ENCODE peak calls at places on chromosomes 3 and 15, in eight cellular contexts. F is GOT3; T is activated CD8-positive, alpha-beta memory T cell treated with anti-CD3 and anti-CD28 coated beads for 48 hours; V is ecto neural progenitor cell; Q is T-helper 1 cell; O is islet precursor cell; M is smooth muscle cell of the brain vasculature; P is CD8-positive, alpha-beta memory T cell. H is an unnamed sample.

GRCh38 chr15:42863572-42864239 is 56.9 kb downstream of the TTBK2 start:
- DNase-seq in F (no peak), P (no peak), M (no peak), T (no peak), Q (no peak), V (no peak), O (no peak), H (no peak)

GRCh38 chr3:65170357-65171090 is 482.7 kb upstream of the ADAMTS9 start:
- DNase-seq in M (peak; percentile 10), V (no peak), T (no peak), Q (no peak), F (no peak), O (peak; percentile 65), P (no peak), H (no peak)

GRCh38 chr3:24365168-24365567 is 129.5 kb downstream of the THRB start:
- DNase-seq in V (no peak), O (peak; percentile 77), Q (no peak), F (no peak), T (no peak), P (no peak), M (peak; percentile 87), H (no peak)

GRCh38 chr15:65414841-65415621 is 7.7 kb downstream of the IGDCC4 start:
- DNase-seq in O (peak; percentile 81), T (no peak), V (peak; percentile 89), M (peak; percentile 90), F (no peak), Q (no peak), P (no peak), H (no peak)

GRCh38 chr15:29446480-29446879 is 176.9 kb upstream of the NSMCE3 start:
- DNase-seq in V (no peak), M (no peak), Q (no peak), O (no peak), P (no peak), F (no peak), T (no peak), H (no peak)

GRCh38 chr3:148718982-148719862 is 21.5 kb downstream of the AGTR1 start:
- DNase-seq in T (no peak), O (no peak), Q (no peak), M (no peak), P (no peak), V (no peak), F (no peak), H (no peak)

GRCh38 chr3:177122183-177122856 is 75.0 kb downstream of the TBL1XR1 start:
- DNase-seq in V (no peak), Q (no peak), O (no peak), T (no peak), P (no peak), F (no peak), M (no peak), H (no peak)

GRCh38 chr3:14540209-14540575 is at the start of gene GRIP2:
- DNase-seq in T (no peak), F (no peak), P (no peak), Q (no peak), M (no peak), O (no peak), V (no peak), H (no peak)

GRCh38 chr15:92205255-92205739 is 188.4 kb upstream of the ST8SIA2 start:
- DNase-seq in M (no peak), T (no peak), F (no peak), O (peak; percentile 71), V (peak; percentile 47), Q (no peak), P (no peak), H (no peak)

GRCh38 chr3:114566162-114566755 is 272.4 kb downstream of the TIGIT start:
- DNase-seq in V (no peak), O (no peak), Q (no peak), M (no peak), P (no peak), F (no peak), T (no peak), H (no peak)

GRCh38 chr3:111802700-111803099 is 56.4 kb upstream of the PHLDB2 start:
- DNase-seq in T (no peak), V (no peak), P (no peak), F (no peak), M (no peak), O (no peak), Q (no peak), H (no peak)

GRCh38 chr3:46909535-46910161 is 32.1 kb downstream of the PTH1R start:
- DNase-seq in T (peak; percentile 54), M (peak; percentile 63), Q (peak; percentile 42), V (peak; percentile 91), F (peak; percentile 58), O (peak; percentile 95), P (peak; percentile 68), H (peak; percentile 61)

GRCh38 chr15:81523867-81524266 is 149.9 kb upstream of the TMC3 start:
- DNase-seq in V (no peak), Q (no peak), T (no peak), M (no peak), P (no peak), F (no peak), O (no peak), H (no peak)

GRCh38 chr15:35393403-35393802 is 152.6 kb downstream of the DPH6 start:
- DNase-seq in F (no peak), Q (no peak), O (peak; percentile 50), T (no peak), M (no peak), P (no peak), V (no peak), H (no peak)

GRCh38 chr3:113953677-113954076 is 5.9 kb downstream of the ZDHHC23 start:
- DNase-seq in M (no peak), V (no peak), P (no peak), T (no peak), O (no peak), F (no peak), Q (no peak), H (no peak)

GRCh38 chr3:142902356-142902755 is 13.5 kb upstream of the PCOLCE2 start:
- DNase-seq in T (no peak), O (no peak), M (no peak), P (no peak), F (no peak), Q (no peak), V (no peak), H (no peak)

GRCh38 chr3:135106445-135106844 is 311.4 kb downstream of the EPHB1 start:
- DNase-seq in M (no peak), F (no peak), Q (no peak), T (no peak), V (peak; percentile 60), P (no peak), O (peak; percentile 73), H (no peak)

GRCh38 chr3:82475306-82475705 is 713.9 kb upstream of the GBE1 start:
- DNase-seq in M (no peak), Q (no peak), T (no peak), P (no peak), O (no peak), F (no peak), V (no peak), H (no peak)

GRCh38 chr3:69282191-69282590 is 103.7 kb downstream of the FRMD4B start:
- DNase-seq in M (no peak), P (peak; percentile 39), T (peak; percentile 22), V (no peak), O (no peak), Q (no peak), F (no peak), H (no peak)

GRCh38 chr3:123432832-123433523 is 15.9 kb downstream of the ADCY5 start:
- DNase-seq in Q (no peak), P (no peak), T (no peak), F (no peak), M (no peak), V (no peak), O (no peak), H (no peak)

GRCh38 chr3:128316456-128316855 is 150.2 kb downstream of the DNAJB8 start:
- DNase-seq in O (peak; percentile 49), M (no peak), V (peak; percentile 36), F (no peak), T (no peak), P (peak; percentile 34), Q (peak; percentile 30), H (peak; percentile 51)

GRCh38 chr3:43998841-43999805 is 242.6 kb upstream of the TOPAZ1 start:
- DNase-seq in V (peak; percentile 74), F (no peak), T (peak; percentile 2), M (no peak), Q (no peak), P (no peak), O (peak; percentile 89), H (no peak)

GRCh38 chr3:106299300-106300098 is 430.7 kb upstream of the CBLB start:
- DNase-seq in T (no peak), M (no peak), P (no peak), O (no peak), F (no peak), Q (no peak), V (no peak), H (no peak)

GRCh38 chr3:139302084-139302800 is 41.6 kb upstream of the MRPS22 start:
- DNase-seq in Q (no peak), F (peak; percentile 79), M (peak; percentile 82), T (no peak), P (no peak), O (peak; percentile 98), V (no peak), H (no peak)

GRCh38 chr3:15305366-15305844 is 27.0 kb downstream of the SH3BP5 start:
- DNase-seq in F (no peak), P (no peak), M (no peak), Q (no peak), T (no peak), O (peak; percentile 95), V (no peak), H (no peak)

GRCh38 chr3:98151241-98151640 is 4.0 kb downstream of the OR5H14 start:
- DNase-seq in F (no peak), T (no peak), Q (no peak), P (no peak), M (no peak), V (no peak), O (no peak), H (no peak)

GRCh38 chr3:66860771-66861170 is 137.3 kb upstream of the KBTBD8 start:
- DNase-seq in T (no peak), Q (no peak), P (no peak), M (no peak), O (no peak), V (no peak), F (no peak), H (no peak)

GRCh38 chr3:10753964-10754363 is 62.1 kb upstream of the SLC6A11 start:
- DNase-seq in F (no peak), Q (no peak), M (no peak), O (peak; percentile 88), T (no peak), P (no peak), V (peak; percentile 85), H (no peak)

GRCh38 chr3:5185093-5185673 is 2.3 kb upstream of the EDEM1 start:
- DNase-seq in Q (no peak), T (no peak), P (no peak), O (no peak), F (no peak), M (no peak), V (no peak), H (no peak)

GRCh38 chr15:60392986-60393811 is 4.6 kb downstream of the ANXA2 start:
- DNase-seq in F (peak; percentile 61), O (peak; percentile 87), P (no peak), Q (no peak), V (no peak), T (no peak), M (peak; percentile 94), H (no peak)

GRCh38 chr3:70824785-70825184 is 512.3 kb upstream of the MDFIC2 start:
- DNase-seq in Q (no peak), P (no peak), M (no peak), F (no peak), V (no peak), T (no peak), O (no peak), H (no peak)

GRCh38 chr3:130658666-130659065 is 88.0 kb downstream of the PIK3R4 start:
- DNase-seq in T (no peak), V (no peak), Q (no peak), F (no peak), P (no peak), O (peak; percentile 74), M (no peak), H (no peak)

GRCh38 chr15:81098884-81099601 is 35.0 kb upstream of the CFAP161 start:
- DNase-seq in F (no peak), O (no peak), Q (no peak), P (no peak), M (no peak), T (no peak), V (no peak), H (no peak)

GRCh38 chr15:36468746-36469145 is 110.7 kb upstream of the CDIN1 start:
- DNase-seq in P (no peak), V (no peak), Q (no peak), M (no peak), T (no peak), F (no peak), O (peak; percentile 56), H (no peak)

H was measured in effector CD8-positive, alpha-beta T cell.